ENCODE peak calls at places on chromosomes 5 and 9, in five cellular contexts. O, W, F, L and A are unnamed samples.

GRCh38 chr5:36270175-36270574 is 28.4 kb upstream of the NADK2 start:
- DNase-seq in L (no peak), F (no peak), W (no peak), O (no peak), A (no peak)

GRCh38 chr9:3482578-3482977 is 43.2 kb downstream of the RFX3 start:
- DNase-seq in F (no peak), L (no peak), O (no peak), W (no peak), A (no peak)

GRCh38 chr5:145660897-145661650 is 174.1 kb downstream of the PRELID2 start:
- DNase-seq in W (no peak), F (no peak), L (peak), O (peak), A (peak)

GRCh38 chr5:81161012-81161601 is 72.0 kb upstream of the CKMT2 start:
- DNase-seq in W (no peak), O (no peak), L (no peak), F (no peak), A (no peak)

GRCh38 chr5:146698651-146699050 is 179.9 kb downstream of the PPP2R2B start:
- DNase-seq in F (no peak), W (no peak), O (no peak), L (no peak), A (no peak)

GRCh38 chr5:110056580-110057114 is 366.9 kb downstream of the MAN2A1 start:
- DNase-seq in F (no peak), W (no peak), O (no peak), L (no peak), A (no peak)

GRCh38 chr5:109063223-109063622 is 315.5 kb downstream of the FER start:
- DNase-seq in F (no peak), O (peak), L (peak), W (no peak), A (peak)

GRCh38 chr5:152329896-152330295 is 75.2 kb downstream of the NMUR2 start:
- DNase-seq in F (no peak), L (no peak), O (no peak), W (no peak), A (no peak)

GRCh38 chr5:174920906-174921550 is 196.6 kb downstream of the MSX2 start:
- DNase-seq in O (no peak), L (peak), F (no peak), W (no peak), A (no peak)

GRCh38 chr5:159183247-159183646 is 26.1 kb downstream of the RNF145 start:
- DNase-seq in O (no peak), L (no peak), W (no peak), F (no peak), A (no peak)

GRCh38 chr5:111277061-111277460 is 52.9 kb downstream of the CAMK4 start:
- DNase-seq in O (no peak), W (no peak), F (no peak), L (no peak), A (no peak)

GRCh38 chr5:32709789-32710334 is 1.3 kb upstream of the NPR3 start:
- DNase-seq in L (peak), F (peak), O (peak), W (peak), A (peak)

GRCh38 chr5:171953860-171954701 is 52.4 kb downstream of the FBXW11 start:
- DNase-seq in L (peak), W (no peak), F (no peak), O (peak), A (peak)

GRCh38 chr5:3301316-3301715 is 294.3 kb upstream of the IRX1 start:
- DNase-seq in O (no peak), L (no peak), W (no peak), F (no peak), A (no peak)

GRCh38 chr5:99926463-99926862 is 608.7 kb upstream of the FAM174A start:
- DNase-seq in W (no peak), O (no peak), L (no peak), F (no peak), A (no peak)

GRCh38 chr9:974993-975739 is 1.3 kb upstream of the DMRT3 start:
- DNase-seq in L (no peak), F (no peak), O (no peak), W (no peak), A (no peak)

GRCh38 chr9:91949946-91950664 is at the start of gene ROR2:
- DNase-seq in L (peak), W (peak), F (peak), O (peak), A (peak)

GRCh38 chr9:97271292-97271691 is 36.2 kb upstream of the CCDC180 start:
- DNase-seq in W (no peak), L (no peak), F (no peak), O (no peak), A (no peak)

GRCh38 chr5:142292249-142292648 is 32.6 kb downstream of the SPRY4 start:
- DNase-seq in F (no peak), L (no peak), O (no peak), W (no peak), A (no peak)

GRCh38 chr5:131983244-131983771 is 28.1 kb downstream of the ACSL6 start:
- DNase-seq in F (no peak), W (no peak), L (peak), O (no peak), A (peak)

GRCh38 chr5:111946556-111946955 is 189.6 kb upstream of the NREP start:
- DNase-seq in W (no peak), L (no peak), O (no peak), F (no peak), A (no peak)

DNA sequence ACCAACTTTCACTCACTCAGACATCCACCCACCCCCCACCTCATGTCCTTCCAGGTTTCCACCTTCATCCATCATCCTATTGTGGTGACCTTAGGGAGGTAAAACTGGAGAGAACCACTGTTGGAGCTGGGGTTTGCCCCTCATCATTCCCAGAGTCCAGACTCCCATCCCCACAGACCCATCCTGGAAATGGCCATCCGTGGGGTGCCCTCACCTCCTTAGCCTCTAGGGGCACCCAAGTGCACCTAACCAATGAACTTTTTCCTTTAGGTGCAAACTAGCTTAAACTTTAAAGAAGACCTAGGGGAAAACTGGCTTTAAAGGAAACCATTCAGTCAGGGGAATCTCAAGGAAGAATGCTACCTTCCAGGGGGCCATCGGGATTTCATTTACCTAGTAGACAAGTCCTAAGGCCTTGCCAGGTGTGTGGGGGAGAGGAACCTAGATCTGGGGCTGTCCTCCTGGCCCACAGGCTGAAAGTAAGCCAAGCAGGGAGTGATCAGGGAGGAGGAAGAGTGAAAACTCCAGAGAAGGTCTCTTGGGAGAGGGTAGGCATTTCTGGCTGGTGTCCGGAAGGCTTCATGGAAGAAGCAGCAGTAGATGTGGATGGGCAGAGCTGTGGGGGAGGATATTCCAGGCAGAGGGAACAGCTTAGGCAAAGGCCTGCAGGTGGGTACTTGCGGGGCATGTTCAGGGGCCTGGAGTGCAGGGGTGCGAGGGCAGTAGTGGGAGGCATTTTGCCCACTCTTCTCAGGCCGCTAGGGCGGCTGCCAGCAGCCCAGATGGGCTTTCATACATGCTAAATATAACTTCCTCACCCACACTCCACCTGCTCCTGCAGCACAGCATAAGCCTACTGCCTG is 11.6 kb downstream of the RGS14 start:
- DNase-seq in W (no peak), F (peak), L (peak), O (no peak), A (peak)
- TF ChIP-seq CTCF in W (no peak), F (peak), L (peak), O (peak), A (peak)

GRCh38 chr5:14873093-14873492 is 1.5 kb upstream of the ANKH start:
- DNase-seq in W (no peak), L (no peak), F (no peak), O (no peak), A (no peak)
- H3K4me3 ChIP-seq in W (peak), L (no peak), F (peak), O (no peak), A (peak)

DNA sequence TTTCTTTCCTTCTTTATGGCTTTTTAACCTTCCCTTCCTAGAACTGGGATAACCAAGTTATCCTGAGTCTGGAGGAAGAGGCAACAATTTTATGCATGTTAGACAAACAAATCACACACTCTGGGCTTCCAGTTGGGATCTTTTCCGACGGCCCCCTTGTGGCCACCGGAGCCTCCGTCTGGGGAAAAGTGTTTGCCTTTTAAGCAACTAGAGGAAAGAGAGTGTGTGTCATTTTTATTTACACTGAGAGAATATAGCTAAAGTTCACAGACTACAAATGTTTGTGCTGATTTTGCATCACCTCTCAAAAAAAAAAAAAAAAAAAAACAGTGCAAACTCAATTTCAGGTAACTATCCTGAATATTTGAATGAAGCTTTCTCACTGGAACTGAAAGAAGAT is 126.2 kb downstream of the SEMA6A start:
- DNase-seq in W (no peak), F (no peak), L (no peak), O (no peak), A (no peak)
- TF ChIP-seq CTCF in W (no peak), F (no peak), L (no peak), O (no peak), A (no peak)

DNA sequence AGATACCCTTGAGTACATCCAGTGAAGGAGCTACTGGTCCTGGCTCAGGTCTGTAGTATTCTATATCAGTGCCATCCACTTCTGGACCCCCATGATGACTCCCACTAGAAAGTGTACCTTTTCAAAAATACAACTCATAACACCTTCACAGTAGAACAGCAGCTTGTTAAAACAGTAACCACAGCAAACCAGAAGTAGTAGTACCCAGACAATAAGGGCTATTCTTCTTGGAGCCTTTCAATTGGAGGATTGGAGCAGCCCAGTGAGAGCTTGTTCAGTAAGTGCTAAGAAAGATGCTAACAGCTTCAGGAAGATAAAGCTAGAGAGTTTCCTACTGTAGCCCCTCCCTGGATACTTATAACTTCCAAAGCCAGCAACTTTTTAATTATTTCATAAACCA is 10.1 kb downstream of the ARL14EPL start:
- DNase-seq in L (no peak), F (no peak), O (no peak), W (no peak), A (no peak)
- H3K4me3 ChIP-seq in L (no peak), F (no peak), O (no peak), W (no peak), A (no peak)

DNA sequence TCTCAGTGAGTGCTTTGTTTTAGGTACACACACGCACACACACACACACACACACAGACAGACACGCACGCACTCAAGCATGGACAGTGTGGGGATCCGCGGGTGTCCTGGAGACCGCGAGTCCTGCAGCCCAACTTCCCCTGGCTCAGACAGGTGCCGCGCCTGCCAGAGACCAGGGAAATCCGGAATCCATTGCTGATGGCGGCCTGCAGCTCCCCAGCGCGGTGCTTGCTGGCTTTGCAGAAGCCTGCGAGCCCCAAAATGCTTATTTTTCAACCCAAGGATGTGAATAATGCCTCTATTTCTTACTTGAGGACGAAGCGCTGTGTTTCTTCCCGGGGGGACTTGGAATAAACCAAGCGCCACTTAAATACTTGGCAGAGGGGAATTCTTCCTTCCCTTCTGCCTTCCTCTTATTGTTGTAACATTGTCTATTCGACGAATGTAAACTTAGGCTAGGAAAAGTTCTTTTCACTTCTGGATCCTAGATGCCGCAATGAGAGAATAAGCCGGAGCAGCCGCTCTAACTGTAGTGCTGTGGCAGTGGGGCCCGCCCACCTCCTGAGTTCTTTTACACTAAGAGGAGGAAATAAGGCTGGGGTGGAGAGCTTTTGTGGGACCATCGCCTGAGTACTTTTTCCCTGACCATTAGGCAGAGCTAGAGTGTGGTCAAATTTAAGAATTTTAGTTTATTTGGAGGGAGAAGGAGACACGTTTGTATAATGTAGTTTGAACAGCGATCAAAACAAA is 804 bp downstream of the ITGA2 start:
- DNase-seq in F (peak), W (peak), L (peak), O (peak), A (peak)
- TF ChIP-seq CTCF in F (peak), W (peak), L (peak), O (peak), A (peak)

GRCh38 chr9:101399641-101399965 is 952 bp downstream of the ZNF189 start:
- DNase-seq in O (no peak), W (no peak), L (no peak), F (no peak), A (no peak)

GRCh38 chr9:101398335-101398929 is at the start of the genes MRPL50 and ZNF189:
- DNase-seq in F (peak), O (peak), W (peak), L (peak), A (peak)

GRCh38 chr9:101398930-101399640 is 434 bp downstream of the ZNF189 start:
- DNase-seq in O (no peak), W (no peak), F (no peak), L (no peak), A (no peak)

GRCh38 chr9:101397746-101398334 is 578 bp downstream of the MRPL50 start:
- DNase-seq in O (no peak), F (no peak), L (no peak), W (no peak), A (no peak)

GRCh38 chr9:101400120-101400519 is 1.5 kb downstream of the ZNF189 start:
- DNase-seq in O (no peak), L (peak), W (no peak), F (no peak), A (peak)
- H3K4me3 ChIP-seq in O (peak), L (peak), W (peak), F (no peak), A (peak)

DNA sequence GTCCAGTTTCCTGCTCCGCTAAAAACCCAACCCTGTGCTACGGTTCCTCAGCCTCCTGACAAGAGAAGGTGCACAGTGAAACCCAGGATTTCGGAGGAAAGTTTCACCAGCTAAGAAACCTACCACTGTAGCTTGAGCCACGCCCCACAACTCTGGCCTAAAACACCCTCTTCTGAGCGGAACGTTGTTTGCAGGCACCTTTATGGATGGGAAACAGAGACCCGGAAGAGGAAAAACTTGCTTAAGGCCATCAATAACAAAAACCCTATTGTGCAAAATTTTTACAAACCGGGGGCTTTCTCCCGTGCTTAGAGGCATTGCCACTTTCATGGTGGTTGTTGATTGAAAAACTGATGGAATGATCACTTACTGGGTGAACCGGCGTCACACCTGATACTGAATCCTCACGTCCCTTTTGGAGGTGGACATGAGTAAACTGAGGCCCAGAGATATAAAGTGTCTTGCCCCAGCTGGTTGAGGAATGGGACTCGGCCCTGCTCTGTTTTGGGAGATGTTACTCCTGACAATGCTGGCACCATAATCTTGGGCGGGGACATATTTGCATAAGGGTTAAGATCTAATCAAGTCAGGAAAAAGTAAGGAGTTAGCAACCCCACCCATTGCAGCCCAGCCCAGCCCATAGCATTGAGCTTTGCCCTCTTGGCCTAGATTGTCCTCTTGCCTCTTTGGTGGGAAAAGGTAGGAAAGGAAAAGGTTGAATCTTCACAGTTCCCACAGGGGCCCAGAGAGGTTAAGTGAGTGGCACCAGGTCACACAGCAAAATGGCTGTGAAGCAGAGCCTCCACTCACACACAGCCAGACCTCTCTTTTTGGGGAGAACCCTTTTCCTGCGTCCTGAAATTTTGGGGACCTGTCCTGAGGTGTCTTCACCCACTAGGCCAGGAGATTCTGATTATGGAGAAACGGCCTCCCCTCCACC is 23.2 kb upstream of the PTGS1 start:
- DNase-seq in F (peak), W (peak), L (peak), O (no peak), A (peak)
- TF ChIP-seq CTCF in F (no peak), W (no peak), L (peak), O (no peak), A (no peak)